ENCODE peak calls at places on chromosomes 4 and X, in eight cellular contexts. A, C, M, L, O, T, I and U are unnamed samples.

GRCh38 chr4:134628074-134628473 is 426.5 kb upstream of the PABPC4L start:
- DNase-seq in O (no peak), A (no peak), M (peak; percentile 33), T (no peak), C (no peak), L (no peak), I (no peak), U (no peak)

GRCh38 chr4:22458112-22458511 is 57.8 kb downstream of the ADGRA3 start:
- DNase-seq in I (no peak), T (no peak), A (no peak), L (peak; percentile 23), C (no peak), O (no peak), M (peak; percentile 10), U (no peak)

GRCh38 chr4:171067422-171067821 is 745.8 kb upstream of the GALNTL6 start:
- DNase-seq in I (no peak), A (no peak), T (no peak), M (no peak), O (peak; percentile 9), C (no peak), L (no peak), U (no peak)

GRCh38 chr4:163815776-163816175 is 321.3 kb downstream of the TMA16 start:
- DNase-seq in O (peak; percentile 39), A (no peak), M (no peak), C (no peak), T (no peak), I (no peak), L (no peak), U (no peak)

GRCh38 chr4:98572697-98573096 is 85.7 kb downstream of the TSPAN5 start:
- DNase-seq in I (no peak), M (no peak), O (no peak), C (no peak), T (no peak), A (no peak), L (no peak), U (no peak)

GRCh38 chrX:141176586-141177451 is at the start of gene LDOC1:
- DNase-seq in O (no peak), C (peak; percentile 74), L (peak; percentile 77), I (peak; percentile 70), A (peak; percentile 90), M (peak; percentile 63), T (peak; percentile 86), U (peak; percentile 76)

GRCh38 chr4:16858275-16858752 is 40.1 kb downstream of the LDB2 start:
- DNase-seq in C (no peak), T (no peak), O (no peak), A (no peak), I (peak; percentile 32), L (peak; percentile 84), M (no peak), U (no peak)

GRCh38 chrX:107565005-107565404 is 63.3 kb upstream of the PRPS1 start:
- DNase-seq in O (no peak), L (no peak), I (peak; percentile 48), A (no peak), T (no peak), C (no peak), M (no peak), U (no peak)

GRCh38 chrX:47143894-47144625 is 442 bp downstream of the NDUFB11 start:
- DNase-seq in T (peak; percentile 50), C (no peak), A (no peak), I (peak; percentile 60), O (peak; percentile 61), M (peak; percentile 34), L (no peak), U (no peak)

GRCh38 chr4:163251204-163251603 is 81.2 kb downstream of the NPY1R start:
- DNase-seq in A (no peak), M (no peak), C (no peak), L (peak; percentile 26), T (no peak), I (peak; percentile 1), O (peak; percentile 7), U (no peak)

GRCh38 chr4:6527259-6527658 is 47.7 kb upstream of the MAN2B2 start:
- DNase-seq in M (no peak), T (no peak), C (no peak), I (no peak), A (no peak), O (no peak), L (no peak), U (no peak)